ENCODE peak calls at places on chromosomes 2 and 18, in nine cellular contexts. X, R, D, Z, G, A, T, S and P are unnamed samples.

GRCh38 chr2:181104512-181105121 is 124.2 kb downstream of the UBE2E3 start:
- DNase-seq in X (peak), R (peak), D (no peak), Z (no peak), G (no peak), A (peak), T (no peak), S (peak), P (no peak)

GRCh38 chr2:191341436-191341835 is 96.2 kb downstream of the MYO1B start:
- DNase-seq in X (no peak), R (no peak), D (no peak), Z (no peak), G (no peak), A (no peak), T (no peak), S (no peak), P (no peak)

GRCh38 chr18:70234667-70235459 is 29.4 kb upstream of the RTTN start:
- DNase-seq in X (no peak), R (no peak), D (no peak), Z (no peak), G (no peak), A (no peak), T (no peak), S (no peak), P (no peak)

GRCh38 chr2:8392098-8392844 is 289.6 kb upstream of the ID2 start:
- DNase-seq in X (no peak), R (no peak), D (no peak), Z (no peak), G (no peak), A (no peak), T (peak), S (no peak), P (no peak)

GRCh38 chr2:173205375-173205774 is 129.7 kb downstream of the MAP3K20 start:
- DNase-seq in X (no peak), R (no peak), D (no peak), Z (peak), G (no peak), A (no peak), T (no peak), S (no peak), P (peak)

GRCh38 chr2:15588329-15588919 is 3.2 kb upstream of the DDX1 start:
- DNase-seq in X (peak), R (peak), D (no peak), Z (peak), G (peak), A (peak), T (peak), S (peak), P (no peak)

GRCh38 chr18:36158261-36158867 is 28.7 kb downstream of the ELP2 start:
- DNase-seq in X (no peak), R (no peak), D (no peak), Z (no peak), G (no peak), A (no peak), T (no peak), S (no peak), P (no peak)

GRCh38 chr2:157898591-157898996 is 22.5 kb upstream of the ACVR1 start:
- DNase-seq in X (no peak), R (no peak), D (no peak), Z (no peak), G (no peak), A (peak), T (no peak), S (no peak), P (no peak)

GRCh38 chr18:49618741-49619392 is 57.0 kb downstream of the LIPG start:
- DNase-seq in X (peak), R (no peak), D (no peak), Z (no peak), G (no peak), A (no peak), T (no peak), S (no peak), P (no peak)

GRCh38 chr2:207148025-207148424 is 17.7 kb downstream of the KLF7 start:
- DNase-seq in X (no peak), R (no peak), D (no peak), Z (no peak), G (no peak), A (peak), T (no peak), S (no peak), P (no peak)

GRCh38 chr2:70143314-70144150 is 47.3 kb downstream of the C2orf42 start:
- DNase-seq in X (peak), R (peak), D (no peak), Z (no peak), G (no peak), A (peak), T (peak), S (no peak), P (no peak)

GRCh38 chr18:59769105-59769865 is 72.1 kb upstream of the CCBE1 start:
- DNase-seq in X (no peak), R (no peak), D (no peak), Z (no peak), G (no peak), A (no peak), T (no peak), S (no peak), P (no peak)

GRCh38 chr2:77161009-77161408 is 361.2 kb downstream of the LRRTM4 start:
- DNase-seq in X (no peak), R (no peak), D (no peak), Z (no peak), G (no peak), A (no peak), T (no peak), S (no peak), P (no peak)

GRCh38 chr2:24297663-24298062 is 62.7 kb downstream of the ITSN2 start:
- DNase-seq in X (no peak), R (no peak), D (no peak), Z (no peak), G (no peak), A (no peak), T (no peak), S (no peak), P (no peak)

GRCh38 chr2:46014911-46015654 is 282.1 kb upstream of the EPAS1 start:
- DNase-seq in X (no peak), R (no peak), D (no peak), Z (no peak), G (no peak), A (no peak), T (peak), S (no peak), P (no peak)

GRCh38 chr2:206797376-206797775 is 32.0 kb downstream of the FASTKD2 start:
- DNase-seq in X (no peak), R (no peak), D (no peak), Z (no peak), G (no peak), A (no peak), T (no peak), S (peak), P (no peak)